ENCODE peak calls at places on chromosomes 6 and 20, in seven cellular contexts. C is PC-9, F is H1, O is K562, W is neural progenitor cell, E is mammary epithelial cell, U is OCI-LY7. T is an unnamed sample.

GRCh38 chr6:42165016-42165415 is 8.1 kb upstream of the GUCA1A start:
- DNase-seq in F (no peak), C (no peak), U (no peak), W (no peak), O (no peak), E (no peak), T (no peak)

GRCh38 chr6:153038378-153038777 is 35.9 kb upstream of the MTRF1L start:
- DNase-seq in F (no peak), W (no peak), C (no peak), E (peak; percentile 44), O (no peak), U (no peak), T (peak; percentile 65)

GRCh38 chr6:37371158-37372083 is 17.6 kb downstream of the RNF8 start:
- DNase-seq in U (no peak), O (no peak), C (no peak), W (no peak), F (no peak), E (no peak), T (no peak)

GRCh38 chr20:34390769-34391447 is 27.8 kb downstream of the ITCH start:
- DNase-seq in E (peak; percentile 95), W (no peak), U (no peak), C (peak; percentile 94), O (peak; percentile 17), F (peak; percentile 2), T (peak; percentile 75)

GRCh38 chr6:25788305-25788922 is 33.9 kb downstream of the SLC17A4 start:
- DNase-seq in U (peak; percentile 35), E (peak; percentile 39), C (peak; percentile 41), W (peak; percentile 54), O (peak; percentile 57), F (peak; percentile 23), T (peak; percentile 10)

GRCh38 chr20:56418385-56418861 is 6.4 kb downstream of the CASS4 start:
- DNase-seq in C (no peak), O (no peak), F (no peak), W (no peak), E (no peak), U (no peak), T (no peak)

GRCh38 chr6:93036835-93037234 is 382.5 kb downstream of the EPHA7 start:
- DNase-seq in W (peak; percentile 43), E (no peak), O (no peak), U (peak; percentile 32), C (no peak), F (no peak), T (peak; percentile 14)

GRCh38 chr6:1771324-1771723 is 161.6 kb downstream of the FOXC1 start:
- DNase-seq in O (no peak), C (no peak), W (no peak), U (no peak), F (no peak), E (peak; percentile 76), T (peak; percentile 51)

GRCh38 chr6:3831741-3832530 is 17.2 kb upstream of the FAM50B start:
- DNase-seq in U (no peak), O (no peak), F (no peak), W (no peak), C (no peak), E (no peak), T (peak; percentile 62)

GRCh38 chr6:170062209-170062903 is 228.5 kb downstream of the DLL1 start:
- DNase-seq in E (no peak), F (no peak), O (no peak), U (no peak), C (no peak), W (no peak), T (no peak)

GRCh38 chr20:38418509-38419204 is 16.5 kb downstream of the SNHG17 start:
- DNase-seq in E (no peak), W (no peak), C (no peak), U (no peak), O (no peak), F (no peak), T (peak; percentile 43)

GRCh38 chr6:20789162-20789561 is 254.9 kb downstream of the CDKAL1 start:
- DNase-seq in C (no peak), E (no peak), W (no peak), O (no peak), U (no peak), F (no peak), T (peak; percentile 23)

GRCh38 chr6:169618526-169619490 is 83.0 kb downstream of the WDR27 start:
- DNase-seq in F (no peak), U (no peak), E (peak; percentile 59), C (no peak), O (no peak), W (no peak), T (peak; percentile 86)

GRCh38 chr6:164200071-164200470 is 785.6 kb downstream of the QKI start:
- DNase-seq in E (no peak), C (no peak), W (no peak), U (no peak), F (no peak), O (no peak), T (peak; percentile 43)

GRCh38 chr6:35319346-35320030 is 21.9 kb downstream of the DEF6 start:
- DNase-seq in U (no peak), C (no peak), W (no peak), O (no peak), F (no peak), E (no peak), T (no peak)

GRCh38 chr6:35317483-35318199 is 20.0 kb downstream of the DEF6 start:
- DNase-seq in U (no peak), W (no peak), F (no peak), O (no peak), E (no peak), C (no peak), T (no peak)

GRCh38 chr6:35320031-35320410 is 22.3 kb upstream of the PPARD start:
- DNase-seq in W (no peak), F (no peak), U (no peak), E (no peak), O (no peak), C (no peak), T (no peak)

GRCh38 chr6:35318845-35319220 is 21.2 kb downstream of the DEF6 start:
- DNase-seq in C (no peak), U (no peak), F (no peak), O (no peak), E (no peak), W (no peak), T (no peak)

DNA sequence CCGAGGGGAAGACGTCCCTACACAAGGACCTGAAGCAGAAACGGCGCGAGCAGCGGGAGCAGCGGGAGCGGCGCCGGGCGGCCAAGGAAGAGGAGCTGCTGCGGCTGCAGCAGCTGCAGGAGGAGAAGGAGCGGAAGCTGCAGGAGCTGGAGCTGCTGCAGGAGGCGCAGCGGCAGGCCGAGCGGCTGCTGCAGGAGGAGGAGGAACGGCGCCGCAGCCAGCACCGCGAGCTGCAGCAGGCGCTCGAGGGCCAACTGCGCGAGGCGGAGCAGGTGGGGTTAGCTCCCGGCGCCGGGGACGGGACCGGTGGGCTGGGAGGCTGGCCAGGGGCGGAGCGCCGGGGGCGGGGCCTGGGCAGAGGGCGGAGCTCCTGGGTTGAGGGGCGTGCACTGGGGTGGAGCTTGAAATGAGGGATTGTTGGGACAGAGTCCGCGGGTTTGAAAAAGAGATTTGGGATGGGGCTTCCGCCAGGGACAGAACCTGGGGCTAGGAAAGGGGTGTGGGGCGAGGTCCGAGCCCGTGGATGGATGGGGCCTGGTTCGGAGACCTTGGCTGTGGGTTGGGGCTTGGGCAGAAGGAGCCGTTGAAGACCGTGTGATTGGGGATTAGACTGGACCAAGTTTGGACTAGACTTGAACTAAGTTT is 20.7 kb downstream of the DEF6 start:
- DNase-seq in O (peak; percentile 77), C (no peak), E (no peak), U (no peak), F (peak; percentile 87), W (peak; percentile 97), T (peak; percentile 71)
- H3K4me2 ChIP-seq in O (no peak overlapping the region), C (no peak overlapping the region), E (peak overlapping the region; percentile 69), U (no peak overlapping the region), F (peak overlapping the region; percentile 90), W (peak overlapping the region; percentile 81), T (peak overlapping the region; percentile 94)

GRCh38 chr6:121645100-121645745 is 209.8 kb downstream of the GJA1 start:
- DNase-seq in C (no peak), O (no peak), U (no peak), F (no peak), W (no peak), E (no peak), T (no peak)

GRCh38 chr6:121649951-121650350 is 214.5 kb downstream of the GJA1 start:
- DNase-seq in U (no peak), O (no peak), F (no peak), E (no peak), W (no peak), C (no peak), T (no peak)

GRCh38 chr6:121652223-121652622 is 216.8 kb downstream of the GJA1 start:
- DNase-seq in C (no peak), O (no peak), F (no peak), U (no peak), E (no peak), W (no peak), T (no peak)

GRCh38 chr6:121651420-121651819 is 216.0 kb downstream of the GJA1 start:
- DNase-seq in U (no peak), F (no peak), E (no peak), C (no peak), O (no peak), W (no peak), T (no peak)

GRCh38 chr6:121647905-121648304 is 212.5 kb downstream of the GJA1 start:
- DNase-seq in W (no peak), O (no peak), F (no peak), C (no peak), U (no peak), E (peak; percentile 12), T (peak; percentile 89)
- H3K4me3 ChIP-seq in W (no peak overlapping the region), O (no peak overlapping the region), F (no peak overlapping the region), C (no peak overlapping the region), U (no peak overlapping the region), E (no peak overlapping the region), T (no peak overlapping the region)

DNA sequence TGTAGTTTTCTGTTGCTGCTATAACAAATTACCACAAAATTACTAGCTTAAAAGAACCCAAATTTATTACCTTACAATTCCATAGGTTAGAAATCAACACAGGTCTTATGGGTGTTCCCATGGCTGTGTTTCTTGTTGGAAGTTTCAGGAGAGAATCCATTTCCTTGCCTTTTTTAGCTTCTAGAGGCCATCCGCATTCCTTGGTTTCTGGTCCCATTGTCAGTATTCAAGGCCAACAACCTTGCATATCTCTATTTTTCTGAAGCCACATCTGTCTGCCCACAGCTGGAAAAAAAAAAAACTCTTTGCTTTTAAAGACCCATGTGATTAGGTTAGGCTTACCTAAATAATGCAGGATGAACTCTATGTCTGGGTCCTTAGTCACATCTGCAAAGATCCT is 129.7 kb upstream of the SAMD5 start:
- DNase-seq in C (no peak), E (no peak), U (no peak), O (no peak), W (no peak), F (no peak), T (no peak)
- H3K4me1 ChIP-seq in C (no peaks in the 10 kb centered on the region), E (no peaks in the 10 kb centered on the region), U (no peaks in the 10 kb centered on the region), O (no peaks in the 10 kb centered on the region), W (no peaks in the 10 kb centered on the region), F (no peaks in the 10 kb centered on the region), T (no peaks in the 10 kb centered on the region)

DNA sequence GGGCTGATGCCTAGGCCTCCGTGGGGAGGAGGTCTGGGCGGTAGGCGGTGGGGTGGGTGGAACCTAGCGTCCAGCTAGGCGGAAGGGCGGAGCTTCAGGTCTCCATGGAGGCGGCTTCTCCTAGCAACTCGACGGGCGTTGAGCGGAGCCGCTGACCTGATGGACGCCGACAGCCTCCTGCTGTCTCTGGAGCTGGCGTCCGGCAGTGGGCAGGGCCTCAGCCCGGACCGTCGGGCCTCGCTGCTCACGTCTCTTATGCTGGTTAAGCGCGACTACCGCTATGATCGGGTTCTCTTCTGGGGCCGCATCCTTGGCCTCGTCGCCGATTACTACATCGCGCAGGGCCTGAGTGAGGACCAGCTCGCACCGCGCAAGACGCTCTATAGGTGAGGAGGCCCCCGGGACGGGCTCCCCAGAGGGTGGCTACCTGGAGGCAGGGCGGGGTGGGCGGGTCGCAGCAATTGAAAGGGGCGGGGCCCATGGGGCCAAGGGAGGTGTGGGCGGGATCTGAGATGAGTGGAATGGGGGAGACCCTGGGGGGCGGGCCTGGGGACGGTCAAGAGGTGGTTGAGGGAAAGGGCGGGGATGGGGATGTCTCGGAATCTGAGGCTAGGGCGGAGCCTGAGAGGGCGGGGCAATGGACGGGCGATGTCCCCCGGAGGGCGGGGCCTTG is at the start of gene RSPH9:
- DNase-seq in U (no peak), F (peak; percentile 92), E (no peak), W (peak; percentile 97), C (no peak), O (peak; percentile 64), T (peak; percentile 85)
- H3K4me2 ChIP-seq in U (peak within 1 kb of the TSS; percentile 23), F (peak within 1 kb of the TSS; percentile 67), E (peak within 1 kb of the TSS; percentile 78), W (peak within 1 kb of the TSS; percentile 80), C (no peak within 1 kb of the TSS), O (no peak within 1 kb of the TSS), T (peak within 1 kb of the TSS; percentile 62)

T was measured in fibroblast of lung.